ENCODE peak calls at places on chromosomes 7 and 10, in six cellular contexts. E is breast epithelium, M is HL-60, R is Panc1, I is transverse colon, S is GM12892. J is an unnamed sample.

GRCh38 chr10:61835069-61835908 is 66.2 kb upstream of the ARID5B start:
- DNase-seq in R (no peak), M (peak; percentile 2), I (peak; percentile 16), S (no peak), E (no peak), J (peak; percentile 10)

GRCh38 chr7:111741811-111742240 is 179.5 kb upstream of the IMMP2L start:
- DNase-seq in E (peak; percentile 32), M (peak; percentile 37), I (peak; percentile 51), R (no peak), S (peak; percentile 27), J (peak; percentile 30)

GRCh38 chr7:36084485-36085091 is 68.5 kb upstream of the EEPD1 start:
- DNase-seq in M (no peak), E (no peak), I (peak; percentile 77), S (no peak), R (no peak), J (no peak)

GRCh38 chr10:96153065-96153464 is 23.0 kb downstream of the ZNF518A start:
- DNase-seq in R (no peak), M (no peak), I (no peak), E (no peak), S (no peak), J (no peak)

GRCh38 chr7:98165827-98166667 is 45.2 kb upstream of the BHLHA15 start:
- DNase-seq in S (peak; percentile 40), I (peak; percentile 72), R (no peak), M (peak; percentile 51), E (no peak), J (peak; percentile 56)

GRCh38 chr10:102509387-102509786 is 5.6 kb downstream of the SUFU start:
- DNase-seq in R (no peak), I (no peak), S (no peak), E (no peak), M (peak; percentile 42), J (no peak)

GRCh38 chr10:93821051-93821772 is 63.5 kb downstream of the LGI1 start:
- DNase-seq in I (no peak), M (no peak), S (no peak), R (no peak), E (no peak), J (no peak)

GRCh38 chr10:63388421-63389031 is 77.3 kb downstream of the JMJD1C start:
- DNase-seq in E (no peak), R (no peak), S (no peak), I (no peak), M (no peak), J (no peak)

GRCh38 chr7:13057462-13058200 is 370.2 kb downstream of the ARL4A start:
- DNase-seq in E (no peak), M (no peak), R (no peak), I (no peak), S (no peak), J (no peak)

GRCh38 chr10:6279540-6280267 is 77.0 kb downstream of the PFKFB3 start:
- DNase-seq in M (no peak), S (no peak), R (no peak), I (no peak), E (no peak), J (no peak)

GRCh38 chr7:94618134-94618533 is 37.8 kb downstream of the SGCE start:
- DNase-seq in R (no peak), I (no peak), M (no peak), E (no peak), S (no peak), J (no peak)

DNA sequence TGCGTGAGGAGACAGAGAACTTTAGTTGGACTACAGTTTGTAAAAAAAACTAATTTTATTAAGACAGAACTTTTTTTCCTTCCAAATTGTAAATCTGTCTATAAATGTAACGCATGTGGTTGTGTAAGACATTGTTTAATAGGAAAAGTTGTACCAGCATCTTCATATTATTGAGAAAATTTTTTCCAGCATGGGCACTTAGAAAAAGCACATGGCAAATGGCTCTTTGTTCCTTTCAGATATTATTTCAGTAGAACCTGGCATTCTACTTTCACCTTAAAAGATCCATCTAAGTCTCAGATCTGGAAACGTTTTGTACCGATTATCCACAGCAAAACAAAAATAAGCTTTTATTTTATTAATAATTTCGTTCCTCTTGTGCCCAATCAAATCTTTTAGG is 43.2 kb downstream of the ZRANB1 start:
- DNase-seq in E (no peak), R (no peak), M (no peak), I (no peak), S (no peak), J (no peak)
- TF ChIP-seq POLR2AphosphoS5 in E (no peak), R (no peak), M (no peak), I (no peak), S (no peak), J (no peak)

GRCh38 chr10:12717981-12718707 is 283.4 kb downstream of the CCDC3 start:
- DNase-seq in E (no peak), I (no peak), R (no peak), M (no peak), S (no peak), J (no peak)

GRCh38 chr10:12719365-12719764 is 282.1 kb downstream of the CCDC3 start:
- DNase-seq in E (no peak), S (no peak), R (no peak), I (peak; percentile 50), M (no peak), J (no peak)

GRCh38 chr10:12723240-12723639 is 278.3 kb downstream of the CCDC3 start:
- DNase-seq in E (no peak), R (no peak), I (no peak), S (no peak), M (no peak), J (no peak)

GRCh38 chr10:12721334-12721733 is 280.2 kb downstream of the CCDC3 start:
- DNase-seq in I (no peak), R (no peak), E (no peak), M (no peak), S (no peak), J (no peak)

GRCh38 chr10:12720217-12720981 is 281.1 kb downstream of the CCDC3 start:
- DNase-seq in E (peak; percentile 56), I (peak; percentile 92), S (no peak), M (no peak), R (no peak), J (no peak)
- TF ChIP-seq POLR2AphosphoS5 in E (no peak), I (no peak), S (no peak), M (no peak), R (peak; percentile 55), J (no peak)

DNA sequence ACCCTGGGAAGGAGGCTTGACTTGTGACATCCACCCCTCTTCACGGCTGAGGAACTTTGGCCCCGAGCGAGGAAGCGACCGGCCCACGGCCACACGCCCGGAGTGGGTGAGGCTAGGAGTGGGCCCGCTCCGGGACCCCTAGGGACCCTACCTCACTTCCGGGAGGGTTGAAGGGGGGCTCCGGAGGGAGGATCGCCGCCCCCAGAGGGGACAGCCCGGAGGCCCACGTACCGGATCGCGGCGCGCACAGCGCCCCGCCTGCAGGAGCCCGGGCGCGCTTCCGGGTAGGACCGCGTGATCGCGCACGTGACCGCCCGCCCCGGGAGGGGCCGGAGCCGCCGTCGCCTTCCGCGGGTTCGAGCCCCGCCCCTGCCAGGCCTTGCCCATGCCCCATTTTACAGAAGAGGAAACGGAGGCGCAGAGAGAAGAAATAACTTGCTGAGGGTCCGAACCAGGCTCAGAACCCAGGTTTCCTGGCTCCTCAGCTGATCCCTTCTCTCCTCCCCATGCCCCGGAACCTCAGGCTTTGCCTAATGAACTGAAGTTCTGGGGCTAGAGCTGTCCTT is at the start of gene HPS1:
- DNase-seq in S (peak; percentile 87), M (peak; percentile 73), E (peak; percentile 62), R (no peak), I (peak; percentile 87), J (peak; percentile 91)
- TF ChIP-seq POLR2AphosphoS5 in S (peak; percentile 85), M (no peak), E (peak; percentile 92), R (peak; percentile 93), I (peak; percentile 86), J (peak; percentile 83)

DNA sequence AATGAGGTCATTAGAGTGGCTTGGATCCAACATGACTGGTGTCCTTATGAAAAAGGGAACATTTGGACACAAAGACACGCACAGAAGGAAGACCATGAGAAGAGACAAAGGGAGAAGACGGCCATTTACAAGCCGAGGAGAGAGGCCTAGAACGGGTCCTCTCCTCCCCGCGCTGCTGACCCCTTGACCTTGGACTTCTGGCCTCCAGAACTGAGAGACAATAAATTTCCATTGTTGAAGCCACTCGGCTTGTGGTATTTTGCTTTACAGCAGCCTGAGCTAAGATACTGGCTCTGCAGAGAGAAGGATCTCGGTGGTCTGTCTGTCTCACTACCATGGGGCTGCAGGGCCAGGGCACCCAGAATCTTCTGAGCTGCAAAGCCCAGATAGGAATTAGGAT is 38.1 kb upstream of the ECHDC3 start:
- DNase-seq in M (no peak), E (no peak), I (no peak), R (no peak), S (no peak), J (no peak)
- TF ChIP-seq POLR2AphosphoS5 in M (no peak), E (no peak), I (no peak), R (no peak), S (no peak), J (no peak)

DNA sequence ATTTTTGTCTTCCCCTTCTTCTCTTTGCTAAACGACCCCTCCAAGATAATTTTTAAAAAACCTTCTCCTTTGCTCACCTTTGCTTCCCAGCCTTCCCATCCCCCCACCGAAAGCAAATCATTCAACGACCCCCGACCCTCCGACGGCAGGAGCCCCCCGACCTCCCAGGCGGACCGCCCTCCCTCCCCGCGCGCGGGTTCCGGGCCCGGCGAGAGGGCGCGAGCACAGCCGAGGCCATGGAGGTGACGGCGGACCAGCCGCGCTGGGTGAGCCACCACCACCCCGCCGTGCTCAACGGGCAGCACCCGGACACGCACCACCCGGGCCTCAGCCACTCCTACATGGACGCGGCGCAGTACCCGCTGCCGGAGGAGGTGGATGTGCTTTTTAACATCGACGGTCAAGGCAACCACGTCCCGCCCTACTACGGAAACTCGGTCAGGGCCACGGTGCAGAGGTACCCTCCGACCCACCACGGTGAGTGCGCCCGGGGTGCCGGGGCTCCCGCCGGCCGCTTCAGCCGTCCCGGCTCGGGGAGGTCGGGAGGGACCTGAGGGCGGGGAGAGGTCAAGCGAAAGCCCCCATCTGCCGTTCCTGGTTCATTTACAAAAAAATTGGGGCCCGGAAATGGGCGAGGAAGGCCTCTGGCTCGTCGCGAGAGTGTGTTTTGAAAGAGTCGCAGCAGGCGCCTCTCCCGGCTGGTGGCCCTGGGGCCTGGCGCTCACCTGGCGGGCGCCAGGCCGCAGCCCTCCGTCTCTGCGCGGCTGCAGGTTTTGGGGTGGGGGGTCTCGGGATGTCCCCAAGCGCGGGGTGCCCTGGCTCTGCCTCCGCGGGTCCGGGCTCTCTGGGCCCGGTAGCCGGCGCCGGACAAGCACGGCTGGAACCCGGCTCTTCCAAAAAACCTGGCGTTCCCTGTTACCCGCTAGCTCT is 1.2 kb downstream of the GATA3 start:
- DNase-seq in E (no peak), I (no peak), S (no peak), M (no peak), R (no peak), J (no peak)
- TF ChIP-seq POLR2AphosphoS5 in E (no peak), I (no peak), S (no peak), M (no peak), R (no peak), J (no peak)

DNA sequence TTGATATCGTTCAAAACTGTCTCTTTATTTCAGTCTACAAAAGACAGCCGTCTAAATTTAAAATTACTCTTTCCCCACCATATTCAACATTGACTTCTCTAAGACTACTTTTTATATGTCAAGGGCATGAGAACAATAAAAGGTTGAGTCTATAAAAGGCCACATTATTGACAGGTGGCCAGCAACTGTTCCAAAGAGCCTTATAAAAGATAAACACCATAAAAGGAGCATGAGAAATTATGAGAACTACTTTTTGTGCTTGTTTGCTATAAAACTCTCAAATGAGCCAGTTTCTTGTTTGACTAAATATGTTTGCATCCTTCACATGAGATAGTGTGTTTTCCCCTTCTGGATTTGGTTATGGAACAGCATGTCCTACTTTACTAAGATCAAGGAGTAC is 189.2 kb downstream of the THSD7A start:
- DNase-seq in I (no peak), E (no peak), M (no peak), S (no peak), R (no peak), J (no peak)
- TF ChIP-seq POLR2AphosphoS5 in I (no peak), E (no peak), M (no peak), S (no peak), R (no peak), J (no peak)